ENCODE peak calls at places on chromosomes 2 and 18, in four cellular contexts. O is CD8-positive, alpha-beta T cell; Z is AG04450; A is choroid plexus epithelial cell. V is an unnamed sample.

GRCh38 chr2:199740111-199740428 is 110.9 kb downstream of the FTCDNL1 start:
- DNase-seq in O (no peak), Z (no peak), A (no peak), V (no peak)

GRCh38 chr2:65044097-65044735 is 12.0 kb upstream of the CEP68 start:
- DNase-seq in O (no peak), Z (no peak), A (no peak), V (no peak)

GRCh38 chr18:424071-424868 is 76.2 kb downstream of the COLEC12 start:
- DNase-seq in O (no peak), Z (no peak), A (no peak), V (no peak)

GRCh38 chr18:38552729-38553411 is 987.3 kb upstream of the CELF4 start:
- DNase-seq in O (no peak), Z (no peak), A (no peak), V (no peak)

GRCh38 chr18:31965331-31965970 is 22.5 kb upstream of the TRAPPC8 start:
- DNase-seq in O (no peak), Z (no peak), A (no peak), V (no peak)

GRCh38 chr2:218006741-218007140 is 3.9 kb upstream of the TNS1 start:
- DNase-seq in O (no peak), Z (no peak), A (peak), V (no peak)

GRCh38 chr2:44351088-44351487 is 10.2 kb downstream of the PREPL start:
- DNase-seq in O (no peak), Z (no peak), A (peak), V (no peak)

GRCh38 chr2:169815849-169816248 is 8.9 kb downstream of the METTL5 start:
- DNase-seq in O (no peak), Z (peak), A (peak), V (no peak)

GRCh38 chr2:48016620-48017019 is 110.3 kb upstream of the FBXO11 start:
- DNase-seq in O (no peak), Z (no peak), A (peak), V (no peak)

GRCh38 chr18:7924616-7925015 is 357.5 kb downstream of the PTPRM start:
- DNase-seq in O (no peak), Z (no peak), A (no peak), V (no peak)

GRCh38 chr18:72041313-72042032 is 502.7 kb downstream of the CBLN2 start:
- DNase-seq in O (no peak), Z (no peak), A (peak), V (no peak)

GRCh38 chr2:203155406-203155805 is 83.4 kb upstream of the CYP20A1 start:
- DNase-seq in O (no peak), Z (no peak), A (no peak), V (no peak)
- TF ChIP-seq CTCF in O (no peak), Z (no peak), A (peak), V (no peak)

DNA sequence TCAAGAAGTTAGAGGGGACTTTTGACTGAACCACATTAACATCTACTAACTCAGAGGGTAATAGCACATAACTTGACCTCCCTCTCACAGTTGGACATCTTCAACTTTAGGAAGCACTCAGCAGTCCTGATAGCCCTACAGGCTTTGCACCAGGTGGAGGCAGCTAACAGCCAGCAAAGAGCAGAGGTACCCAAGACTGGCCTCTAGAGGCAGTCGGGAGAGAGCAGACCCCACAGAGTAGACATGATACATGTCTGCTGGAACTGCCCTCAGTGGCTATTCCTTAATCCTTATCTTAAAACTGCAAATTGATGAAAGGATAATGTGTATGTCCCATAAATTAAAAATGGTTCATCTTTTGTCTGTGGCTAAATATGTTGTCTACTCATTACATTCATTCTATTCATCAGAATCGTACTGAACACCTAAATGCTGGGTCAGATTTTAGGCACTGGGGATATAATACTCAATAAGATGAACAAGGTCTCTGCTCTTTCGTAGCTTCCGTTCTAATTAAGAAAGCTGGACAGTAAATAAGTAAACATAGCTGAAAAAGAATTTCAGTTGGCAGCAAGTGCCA is 49.8 kb downstream of the CAB39 start:
- DNase-seq in O (no peak), Z (no peak), A (peak), V (no peak)
- TF ChIP-seq CTCF in O (peak), Z (peak), A (peak), V (no peak)

GRCh38 chr2:226429476-226429875 is 370.1 kb downstream of the IRS1 start:
- DNase-seq in O (no peak), Z (no peak), A (no peak), V (no peak)

GRCh38 chr2:226424971-226425370 is 374.6 kb downstream of the IRS1 start:
- DNase-seq in O (no peak), Z (no peak), A (no peak), V (no peak)

GRCh38 chr2:226426292-226426736 is 373.3 kb downstream of the IRS1 start:
- DNase-seq in O (no peak), Z (peak), A (peak), V (no peak)

GRCh38 chr2:226431301-226431955 is 368.2 kb downstream of the IRS1 start:
- DNase-seq in O (no peak), Z (no peak), A (peak), V (no peak)

DNA sequence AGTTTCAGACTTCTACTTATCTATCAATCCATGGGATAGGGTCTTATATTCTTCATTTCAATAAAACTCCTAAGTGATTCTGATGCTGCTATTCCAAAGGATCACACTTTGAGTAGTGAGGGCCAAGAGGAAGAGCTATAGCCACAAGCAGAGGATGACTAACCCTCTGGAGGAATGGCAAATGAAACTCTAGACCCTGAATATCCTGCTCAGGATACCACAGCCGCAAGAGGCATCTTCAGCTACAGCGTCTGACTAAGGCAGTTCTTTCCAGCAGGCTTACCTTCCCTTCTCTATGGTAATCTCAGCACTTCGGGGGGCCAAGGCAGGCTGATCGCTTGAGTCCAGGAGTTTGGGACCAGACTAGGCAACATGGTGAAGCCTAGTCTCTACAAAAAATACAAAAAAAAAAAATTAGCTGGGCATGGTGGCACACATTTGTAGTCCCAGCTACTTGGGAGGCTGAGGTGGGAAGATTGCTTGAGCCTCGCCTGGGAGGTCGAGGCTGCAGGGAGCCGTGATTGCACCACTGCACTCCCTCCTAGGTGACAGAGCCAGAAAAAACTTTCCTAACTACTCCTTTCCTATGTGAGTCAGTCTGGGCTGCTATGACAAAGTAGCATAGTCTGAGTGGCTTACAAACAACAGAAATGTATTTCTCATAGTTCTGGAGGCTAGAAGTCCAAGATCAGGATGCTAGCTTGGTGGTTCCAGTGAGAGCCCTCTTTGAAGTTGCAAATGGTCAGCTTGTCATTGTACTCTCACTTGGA is 371.9 kb downstream of the IRS1 start:
- DNase-seq in O (no peak), Z (peak), A (peak), V (no peak)
- TF ChIP-seq CTCF in O (no peak), Z (peak), A (peak), V (no peak)

DNA sequence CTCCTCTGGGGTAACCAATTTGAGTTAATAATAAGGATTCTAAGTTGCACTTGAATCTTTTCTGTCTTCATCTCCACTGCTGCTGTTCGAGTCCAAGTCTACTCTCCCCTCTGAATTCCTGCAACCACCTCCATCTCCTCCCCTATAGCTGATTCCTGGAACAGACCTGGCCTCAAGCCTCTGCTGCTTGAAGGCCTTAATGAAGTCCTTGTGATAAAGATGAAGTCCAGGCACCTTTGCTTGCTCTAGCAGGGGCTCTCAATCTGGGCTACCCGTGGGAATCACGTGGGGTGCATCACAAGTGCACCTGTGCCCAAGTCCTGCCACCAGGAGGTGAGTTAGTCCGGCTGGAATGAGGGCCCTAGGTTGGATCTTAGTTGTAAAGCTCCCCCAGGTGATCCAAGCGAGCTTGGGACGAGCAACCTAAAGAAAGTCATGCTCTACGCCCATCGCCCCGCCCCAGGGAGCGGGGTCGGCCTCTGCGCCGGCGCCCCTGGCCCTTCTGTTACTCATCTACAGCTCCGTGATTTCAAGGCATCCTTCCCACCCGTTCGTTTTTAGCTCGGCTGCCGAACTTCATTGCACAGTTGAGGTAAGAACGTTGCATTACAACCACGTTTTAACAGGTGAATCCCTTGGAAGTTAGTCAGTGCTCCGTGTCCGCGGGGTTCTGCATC is 905 bp upstream of the IAH1 start:
- DNase-seq in O (no peak), Z (no peak), A (no peak), V (no peak)
- TF ChIP-seq CTCF in O (peak), Z (no peak), A (peak), V (no peak)

GRCh38 chr2:187971893-187972292 is 319.8 kb upstream of the GULP1 start:
- DNase-seq in O (no peak), Z (no peak), A (no peak), V (no peak)
- TF ChIP-seq CTCF in O (no peak), Z (no peak), A (no peak), V (no peak)

GRCh38 chr2:11411768-11412448 is 54.1 kb downstream of the E2F6 start:
- DNase-seq in O (no peak), Z (no peak), A (peak), V (no peak)
- TF ChIP-seq CTCF in O (no peak), Z (peak), A (peak), V (peak)

GRCh38 chr2:231295363-231295655 is 96.9 kb downstream of the ARMC9 start:
- DNase-seq in O (no peak), Z (no peak), A (no peak), V (no peak)
- TF ChIP-seq CTCF in O (no peak), Z (no peak), A (no peak), V (no peak)

DNA sequence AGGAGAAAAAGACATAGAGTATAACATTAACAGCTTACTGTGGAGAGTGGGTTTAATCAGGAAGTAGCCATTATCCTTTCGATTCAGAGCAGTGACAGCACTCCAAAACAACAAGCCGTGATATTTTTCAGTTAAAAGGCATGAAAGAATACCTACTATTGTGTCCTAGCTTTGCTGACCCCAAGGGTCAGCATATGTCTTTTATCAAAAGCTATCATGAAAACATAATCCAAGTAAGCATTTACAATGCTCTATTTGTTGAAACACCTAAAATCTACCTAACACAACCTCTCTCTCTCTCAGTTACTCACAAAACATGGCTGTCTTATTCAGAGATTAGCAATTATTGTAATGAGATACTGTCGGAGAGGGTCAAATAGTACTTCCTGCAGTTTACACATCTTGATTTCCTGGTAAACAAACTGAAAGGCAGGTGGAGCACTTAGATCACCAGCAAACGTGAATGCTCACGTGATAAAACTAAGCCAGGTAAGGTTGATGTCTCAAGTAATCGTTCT is 100.0 kb downstream of the BAZ2B start:
- DNase-seq in O (no peak), Z (no peak), A (peak), V (peak)
- TF ChIP-seq CTCF in O (no peak), Z (no peak), A (no peak), V (no peak)

DNA sequence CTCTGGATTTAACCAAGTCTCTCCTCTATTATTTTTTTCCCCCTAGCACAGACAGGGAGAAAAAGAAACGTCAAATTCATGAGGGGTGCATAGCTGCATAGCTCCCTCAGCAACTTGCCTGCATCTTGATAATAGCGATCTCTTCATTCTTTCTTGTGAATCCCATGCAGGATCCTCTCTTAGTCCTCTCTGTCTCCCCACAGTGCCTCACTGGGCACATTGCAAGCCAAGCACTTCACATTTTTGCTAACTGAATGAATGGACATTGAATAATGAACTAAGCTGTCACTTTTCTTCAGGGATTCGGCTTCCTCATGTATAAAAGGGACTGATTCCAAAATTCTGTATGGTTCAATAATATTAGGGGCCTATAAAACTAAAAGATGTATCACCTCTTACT is 2.9 kb upstream of the EPB41L3 start:
- DNase-seq in O (no peak), Z (peak), A (peak), V (no peak)
- TF ChIP-seq CTCF in O (no peak), Z (peak), A (peak), V (no peak)

GRCh38 chr18:77143196-77143595 is 10.6 kb upstream of the MBP start:
- DNase-seq in O (no peak), Z (no peak), A (no peak), V (no peak)

GRCh38 chr18:77139619-77140018 is 7.0 kb upstream of the MBP start:
- DNase-seq in O (no peak), Z (no peak), A (no peak), V (no peak)

GRCh38 chr18:77140030-77140429 is 7.4 kb upstream of the MBP start:
- DNase-seq in O (no peak), Z (no peak), A (no peak), V (no peak)

GRCh38 chr18:77140439-77141109 is 8.0 kb upstream of the MBP start:
- DNase-seq in O (no peak), Z (no peak), A (no peak), V (no peak)

DNA sequence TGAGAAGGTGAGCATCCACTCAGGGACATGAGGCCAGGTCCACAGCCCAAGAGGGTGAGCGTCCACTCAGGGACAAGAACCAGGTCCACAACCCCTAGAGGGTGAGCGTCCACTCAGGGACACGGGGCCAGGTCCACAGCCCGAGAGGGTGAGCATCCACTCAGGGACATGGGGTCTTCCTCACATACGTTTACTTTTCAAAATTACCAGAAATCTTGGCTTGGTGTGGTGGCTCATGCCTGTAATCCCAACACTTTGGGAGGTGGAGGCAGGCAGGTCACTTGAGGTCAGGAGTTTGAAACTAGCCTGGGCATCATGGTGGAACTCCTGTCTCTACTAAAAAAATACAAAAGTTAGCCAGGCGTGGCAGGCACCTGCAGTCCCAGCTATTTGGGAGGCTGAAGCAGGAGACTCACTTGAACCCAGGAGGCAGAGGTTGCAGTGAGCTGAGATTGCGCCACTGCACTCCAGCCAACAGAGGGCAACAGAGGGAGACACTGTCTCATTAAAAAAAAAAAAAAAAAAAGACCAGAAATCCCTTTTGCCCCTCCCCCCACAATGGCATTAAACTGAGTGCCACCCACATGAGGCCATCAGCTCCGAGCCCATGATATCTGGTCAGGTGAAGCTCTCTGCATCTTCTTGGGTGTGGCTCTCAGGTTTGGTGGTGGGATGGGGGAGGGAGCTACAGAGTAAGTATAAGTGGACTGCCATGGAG is 9.0 kb upstream of the MBP start:
- DNase-seq in O (no peak), Z (no peak), A (no peak), V (no peak)
- TF ChIP-seq CTCF in O (no peak), Z (no peak), A (peak), V (no peak)

V was measured in GM13976.